ENCODE peak calls at places on chromosomes 7 and 10, in seven cellular contexts. One of them, this sample, is unnamed.
A peak's percentile ranks its signal among the peaks of the same experiment; 100 is the strongest.

GRCh38 chr10:15084502-15084922 is 4.1 kb downstream of the ACBD7 start:
- DNase-seq in upper lobe of left lung: peak; percentile 49
- DNase-seq in GM23248: peak; percentile 93
- DNase-seq in pancreas: peak; percentile 35
- DNase-seq in MM.1S: peak; percentile 81
- DNase-seq in PC-3: peak; percentile 90
- DNase-seq in fibroblast of lung: peak; percentile 99
- DNase-seq in this sample: no peak

GRCh38 chr10:112336556-112337201 is 37.2 kb upstream of the ACSL5 start:
- DNase-seq in upper lobe of left lung: peak; percentile 42
- DNase-seq in GM23248: no peak
- DNase-seq in pancreas: no peak
- DNase-seq in MM.1S: no peak
- DNase-seq in PC-3: peak; percentile 26
- DNase-seq in fibroblast of lung: no peak
- DNase-seq in this sample: no peak

GRCh38 chr10:132465889-132466519 is 69.0 kb downstream of the PWWP2B start:
- DNase-seq in upper lobe of left lung: no peak
- DNase-seq in GM23248: no peak
- DNase-seq in pancreas: no peak
- DNase-seq in MM.1S: no peak
- DNase-seq in PC-3: no peak
- DNase-seq in fibroblast of lung: no peak
- DNase-seq in this sample: no peak

GRCh38 chr7:47799529-47799928 is 148.7 kb downstream of the PKD1L1 start:
- DNase-seq in upper lobe of left lung: no peak
- DNase-seq in GM23248: no peak
- DNase-seq in pancreas: no peak
- DNase-seq in MM.1S: no peak
- DNase-seq in PC-3: no peak
- DNase-seq in fibroblast of lung: peak; percentile 47
- DNase-seq in this sample: no peak

GRCh38 chr7:24052572-24053223 is 231.3 kb upstream of the NPY start:
- DNase-seq in upper lobe of left lung: peak; percentile 24
- DNase-seq in GM23248: peak; percentile 84
- DNase-seq in pancreas: no peak
- DNase-seq in MM.1S: no peak
- DNase-seq in PC-3: peak; percentile 87
- DNase-seq in fibroblast of lung: peak; percentile 88
- DNase-seq in this sample: peak; percentile 17

GRCh38 chr7:7736671-7737070 is 18.3 kb upstream of the RPA3 start:
- DNase-seq in upper lobe of left lung: no peak
- DNase-seq in GM23248: no peak
- DNase-seq in pancreas: no peak
- DNase-seq in MM.1S: no peak
- DNase-seq in PC-3: no peak
- DNase-seq in fibroblast of lung: no peak
- DNase-seq in this sample: no peak

GRCh38 chr10:86630079-86630478 is 24.3 kb upstream of the OPN4 start:
- DNase-seq in upper lobe of left lung: no peak
- DNase-seq in GM23248: peak; percentile 38
- DNase-seq in pancreas: no peak
- DNase-seq in MM.1S: no peak
- DNase-seq in PC-3: no peak
- DNase-seq in fibroblast of lung: no peak
- DNase-seq in this sample: no peak

GRCh38 chr7:31044531-31044930 is 7.6 kb upstream of the ADCYAP1R1 start:
- DNase-seq in upper lobe of left lung: no peak
- DNase-seq in GM23248: no peak
- DNase-seq in pancreas: no peak
- DNase-seq in MM.1S: no peak
- DNase-seq in PC-3: no peak
- DNase-seq in fibroblast of lung: no peak
- DNase-seq in this sample: no peak

GRCh38 chr7:65448824-65449504 is 75.3 kb downstream of the ZNF92 start:
- DNase-seq in upper lobe of left lung: no peak
- DNase-seq in GM23248: peak; percentile 89
- DNase-seq in pancreas: no peak
- DNase-seq in MM.1S: no peak
- DNase-seq in PC-3: peak; percentile 88
- DNase-seq in fibroblast of lung: peak; percentile 95
- DNase-seq in this sample: no peak

GRCh38 chr7:99308461-99309074 is 17.1 kb upstream of the ARPC1A start:
- DNase-seq in upper lobe of left lung: no peak
- DNase-seq in GM23248: peak; percentile 93
- DNase-seq in pancreas: no peak
- DNase-seq in MM.1S: no peak
- DNase-seq in PC-3: peak; percentile 57
- DNase-seq in fibroblast of lung: peak; percentile 58
- DNase-seq in this sample: no peak

GRCh38 chr7:91351374-91351773 is 87.1 kb downstream of the FZD1 start:
- DNase-seq in upper lobe of left lung: no peak
- DNase-seq in GM23248: peak; percentile 49
- DNase-seq in pancreas: no peak
- DNase-seq in MM.1S: no peak
- DNase-seq in PC-3: peak; percentile 80
- DNase-seq in fibroblast of lung: peak; percentile 87
- DNase-seq in this sample: no peak

GRCh38 chr7:148232784-148233183 is 357.8 kb upstream of the C7orf33 start:
- DNase-seq in upper lobe of left lung: no peak
- DNase-seq in GM23248: no peak
- DNase-seq in pancreas: no peak
- DNase-seq in MM.1S: no peak
- DNase-seq in PC-3: no peak
- DNase-seq in fibroblast of lung: no peak
- DNase-seq in this sample: no peak

GRCh38 chr7:1227071-1227804 is 5.4 kb upstream of the UNCX start:
- DNase-seq in upper lobe of left lung: no peak
- DNase-seq in GM23248: no peak
- DNase-seq in pancreas: no peak
- DNase-seq in MM.1S: no peak
- DNase-seq in PC-3: no peak
- DNase-seq in fibroblast of lung: no peak
- DNase-seq in this sample: no peak
- H3K27me3 ChIP-seq in upper lobe of left lung: no peaks in the 10 kb centered on the region
- H3K27me3 ChIP-seq in GM23248: peaks cover 86% of the 10 kb centered on the region
- H3K27me3 ChIP-seq in pancreas: peaks cover 4% of the 10 kb centered on the region
- H3K27me3 ChIP-seq in MM.1S: peaks cover 82% of the 10 kb centered on the region
- H3K27me3 ChIP-seq in PC-3: peaks cover 73% of the 10 kb centered on the region
- H3K27me3 ChIP-seq in fibroblast of lung: peaks cover 81% of the 10 kb centered on the region
- H3K27me3 ChIP-seq in this sample: peaks cover 73% of the 10 kb centered on the region

GRCh38 chr10:117136391-117136975 is 1.6 kb downstream of the VAX1 start:
- DNase-seq in upper lobe of left lung: no peak
- DNase-seq in GM23248: no peak
- DNase-seq in pancreas: no peak
- DNase-seq in MM.1S: no peak
- DNase-seq in PC-3: no peak
- DNase-seq in fibroblast of lung: no peak
- DNase-seq in this sample: no peak
- H3K27me3 ChIP-seq in upper lobe of left lung: peaks cover 4% of the 10 kb centered on the region
- H3K27me3 ChIP-seq in GM23248: peaks cover 86% of the 10 kb centered on the region
- H3K27me3 ChIP-seq in pancreas: peaks cover 5% of the 10 kb centered on the region
- H3K27me3 ChIP-seq in MM.1S: peaks cover 21% of the 10 kb centered on the region
- H3K27me3 ChIP-seq in PC-3: peaks cover 16% of the 10 kb centered on the region
- H3K27me3 ChIP-seq in fibroblast of lung: peaks cover 73% of the 10 kb centered on the region
- H3K27me3 ChIP-seq in this sample: peaks cover 85% of the 10 kb centered on the region

DNA sequence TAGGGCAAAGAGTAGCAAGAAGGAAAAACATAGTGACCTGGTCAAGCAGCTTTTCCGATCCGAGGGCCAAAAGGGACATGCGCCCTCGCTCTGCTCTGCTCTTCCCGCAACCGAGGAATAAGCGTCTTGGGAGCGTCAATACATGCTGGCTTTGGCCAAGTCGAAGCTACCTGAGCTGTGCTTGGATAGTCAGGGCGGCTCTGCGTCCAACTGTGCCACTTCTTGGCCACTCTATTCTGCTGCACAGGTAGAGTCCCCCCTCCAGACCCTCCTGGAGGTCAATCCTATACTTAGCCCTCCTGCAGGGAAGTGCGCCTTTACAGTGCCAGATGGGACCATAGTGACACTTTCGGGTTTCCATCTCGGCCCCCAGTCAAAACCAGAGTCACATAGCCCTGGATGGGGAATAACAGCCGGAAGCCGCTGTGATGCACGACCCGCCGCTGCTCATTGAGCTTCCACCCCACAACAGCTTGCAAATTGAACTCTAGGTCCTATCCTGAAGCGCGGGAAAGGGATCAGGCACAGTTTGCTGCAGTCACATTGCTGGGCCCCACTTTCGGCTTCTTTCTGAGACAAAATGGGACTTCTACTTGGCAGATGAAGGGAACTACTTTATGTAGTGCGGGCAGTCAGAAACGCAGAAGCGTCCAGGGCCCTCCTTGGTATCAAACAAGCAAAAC is 1.1 kb upstream of the HPSE2 start:
- DNase-seq in upper lobe of left lung: no peak
- DNase-seq in GM23248: no peak
- DNase-seq in pancreas: no peak
- DNase-seq in MM.1S: no peak
- DNase-seq in PC-3: no peak
- DNase-seq in fibroblast of lung: no peak
- DNase-seq in this sample: no peak
- H3K27me3 ChIP-seq in upper lobe of left lung: no peaks in the 10 kb centered on the region
- H3K27me3 ChIP-seq in GM23248: peaks cover 58% of the 10 kb centered on the region
- H3K27me3 ChIP-seq in pancreas: no peaks in the 10 kb centered on the region
- H3K27me3 ChIP-seq in MM.1S: peaks cover 5% of the 10 kb centered on the region
- H3K27me3 ChIP-seq in PC-3: peaks cover 60% of the 10 kb centered on the region
- H3K27me3 ChIP-seq in fibroblast of lung: peaks cover 19% of the 10 kb centered on the region
- H3K27me3 ChIP-seq in this sample: peaks cover 47% of the 10 kb centered on the region

GRCh38 chr10:84232376-84232775 is 7.0 kb upstream of the LRIT2 start:
- DNase-seq in upper lobe of left lung: no peak
- DNase-seq in GM23248: no peak
- DNase-seq in pancreas: no peak
- DNase-seq in MM.1S: no peak
- DNase-seq in PC-3: no peak
- DNase-seq in fibroblast of lung: no peak
- DNase-seq in this sample: no peak

GRCh38 chr10:84233940-84234339 is 7.4 kb downstream of the LRIT1 start:
- DNase-seq in upper lobe of left lung: no peak
- DNase-seq in GM23248: no peak
- DNase-seq in pancreas: no peak
- DNase-seq in MM.1S: no peak
- DNase-seq in PC-3: no peak
- DNase-seq in fibroblast of lung: no peak
- DNase-seq in this sample: no peak

GRCh38 chr10:84227810-84228209 is 2.5 kb upstream of the LRIT2 start:
- DNase-seq in upper lobe of left lung: no peak
- DNase-seq in GM23248: no peak
- DNase-seq in pancreas: no peak
- DNase-seq in MM.1S: no peak
- DNase-seq in PC-3: no peak
- DNase-seq in fibroblast of lung: no peak
- DNase-seq in this sample: no peak

GRCh38 chr10:84226616-84227015 is 1.3 kb upstream of the LRIT2 start:
- DNase-seq in upper lobe of left lung: no peak
- DNase-seq in GM23248: no peak
- DNase-seq in pancreas: no peak
- DNase-seq in MM.1S: no peak
- DNase-seq in PC-3: no peak
- DNase-seq in fibroblast of lung: no peak
- DNase-seq in this sample: no peak

DNA sequence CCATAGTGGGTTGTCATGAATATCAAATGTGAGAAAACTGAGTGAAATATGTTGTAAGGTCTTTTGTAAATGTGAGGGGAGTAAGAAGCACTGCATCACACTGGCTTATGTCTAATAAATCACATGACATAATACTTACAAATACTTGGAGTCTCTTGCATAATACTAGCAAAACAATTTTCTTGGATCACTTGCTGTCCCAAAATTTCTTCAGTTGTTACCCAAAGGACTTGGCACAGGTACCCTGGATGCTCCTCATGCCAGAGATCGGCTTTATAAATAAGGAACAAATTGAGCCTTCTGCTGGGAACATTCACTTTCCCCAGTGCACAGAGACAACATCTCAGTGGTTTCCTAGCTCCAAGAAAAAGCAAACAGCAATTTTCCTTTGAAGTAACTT is 5.0 kb upstream of the LRIT2 start:
- DNase-seq in upper lobe of left lung: no peak
- DNase-seq in GM23248: no peak
- DNase-seq in pancreas: no peak
- DNase-seq in MM.1S: no peak
- DNase-seq in PC-3: no peak
- DNase-seq in fibroblast of lung: no peak
- DNase-seq in this sample: no peak
- H3K27me3 ChIP-seq in upper lobe of left lung: no peaks in the 10 kb centered on the region
- H3K27me3 ChIP-seq in GM23248: no peaks in the 10 kb centered on the region
- H3K27me3 ChIP-seq in pancreas: no peaks in the 10 kb centered on the region
- H3K27me3 ChIP-seq in MM.1S: no peaks in the 10 kb centered on the region
- H3K27me3 ChIP-seq in PC-3: peaks cover 32% of the 10 kb centered on the region
- H3K27me3 ChIP-seq in fibroblast of lung: no peaks in the 10 kb centered on the region
- H3K27me3 ChIP-seq in this sample: no peaks in the 10 kb centered on the region

GRCh38 chr7:128176696-128177095 is 64.4 kb upstream of the LEP start:
- DNase-seq in upper lobe of left lung: no peak
- DNase-seq in GM23248: peak; percentile 19
- DNase-seq in pancreas: no peak
- DNase-seq in MM.1S: no peak
- DNase-seq in PC-3: peak; percentile 61
- DNase-seq in fibroblast of lung: peak; percentile 18
- DNase-seq in this sample: no peak
- H3K27me3 ChIP-seq in upper lobe of left lung: no peaks in the 10 kb centered on the region
- H3K27me3 ChIP-seq in GM23248: peaks cover 28% of the 10 kb centered on the region
- H3K27me3 ChIP-seq in pancreas: no peaks in the 10 kb centered on the region
- H3K27me3 ChIP-seq in MM.1S: no peaks in the 10 kb centered on the region
- H3K27me3 ChIP-seq in PC-3: peaks cover 37% of the 10 kb centered on the region
- H3K27me3 ChIP-seq in fibroblast of lung: peaks cover 25% of the 10 kb centered on the region
- H3K27me3 ChIP-seq in this sample: no peaks in the 10 kb centered on the region

GRCh38 chr10:122658356-122659049 is 41.1 kb downstream of the C10orf120 start:
- DNase-seq in upper lobe of left lung: peak; percentile 31
- DNase-seq in GM23248: no peak
- DNase-seq in pancreas: no peak
- DNase-seq in MM.1S: no peak
- DNase-seq in PC-3: no peak
- DNase-seq in fibroblast of lung: no peak
- DNase-seq in this sample: no peak

GRCh38 chr10:122657255-122657654 is 42.4 kb downstream of the C10orf120 start:
- DNase-seq in upper lobe of left lung: peak; percentile 18
- DNase-seq in GM23248: no peak
- DNase-seq in pancreas: no peak
- DNase-seq in MM.1S: no peak
- DNase-seq in PC-3: no peak
- DNase-seq in fibroblast of lung: no peak
- DNase-seq in this sample: no peak

GRCh38 chr10:122657734-122658133 is 41.9 kb downstream of the C10orf120 start:
- DNase-seq in upper lobe of left lung: no peak
- DNase-seq in GM23248: no peak
- DNase-seq in pancreas: no peak
- DNase-seq in MM.1S: no peak
- DNase-seq in PC-3: no peak
- DNase-seq in fibroblast of lung: no peak
- DNase-seq in this sample: no peak

GRCh38 chr10:122660696-122661095 is 39.0 kb downstream of the C10orf120 start:
- DNase-seq in upper lobe of left lung: no peak
- DNase-seq in GM23248: no peak
- DNase-seq in pancreas: no peak
- DNase-seq in MM.1S: no peak
- DNase-seq in PC-3: no peak
- DNase-seq in fibroblast of lung: no peak
- DNase-seq in this sample: no peak

DNA sequence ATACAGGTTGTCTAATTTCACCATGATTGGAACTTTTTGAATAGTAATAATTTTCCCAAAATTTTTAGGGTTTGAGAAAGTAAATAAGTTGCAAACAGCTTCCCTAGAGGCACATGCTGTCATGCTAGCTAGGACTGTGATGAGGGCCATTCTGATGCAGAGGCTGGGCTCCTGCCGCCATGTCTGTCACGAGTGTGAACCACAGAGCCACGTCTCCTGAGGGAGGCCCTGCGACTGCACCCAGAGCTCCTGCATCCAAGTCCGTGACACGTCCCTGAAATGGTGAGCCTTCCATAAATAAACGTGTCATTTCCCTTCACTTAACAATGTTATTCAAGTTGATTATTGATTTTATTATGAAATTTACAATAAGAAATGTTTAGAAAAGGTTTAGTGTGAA is 40.0 kb downstream of the C10orf120 start:
- DNase-seq in upper lobe of left lung: no peak
- DNase-seq in GM23248: no peak
- DNase-seq in pancreas: no peak
- DNase-seq in MM.1S: no peak
- DNase-seq in PC-3: no peak
- DNase-seq in fibroblast of lung: no peak
- DNase-seq in this sample: no peak
- H3K27me3 ChIP-seq in upper lobe of left lung: no peaks in the 10 kb centered on the region
- H3K27me3 ChIP-seq in GM23248: peaks cover 9% of the 10 kb centered on the region
- H3K27me3 ChIP-seq in pancreas: no peaks in the 10 kb centered on the region
- H3K27me3 ChIP-seq in MM.1S: no peaks in the 10 kb centered on the region
- H3K27me3 ChIP-seq in PC-3: peaks cover 52% of the 10 kb centered on the region
- H3K27me3 ChIP-seq in fibroblast of lung: no peaks in the 10 kb centered on the region
- H3K27me3 ChIP-seq in this sample: peaks cover 3% of the 10 kb centered on the region

This sample was measured in HL-60.